ENCODE peak calls at places on chromosome 6, in six cellular contexts. F is GM06990, A is nucleus accumbens, V is HCT116, T is body of pancreas, Q is omental fat pad. I is an unnamed sample.

GRCh38 chr6:36873115-36873514 is 1.5 kb downstream of the PPIL1 start:
- DNase-seq in F (no peak), A (no peak), V (no peak), T (no peak), Q (no peak), I (no peak)

GRCh38 chr6:98142839-98143238 is 691.5 kb upstream of the POU3F2 start:
- DNase-seq in F (no peak), A (no peak), V (no peak), T (no peak), Q (no peak), I (no peak)

GRCh38 chr6:146997062-146997461 is 207.2 kb upstream of the STXBP5 start:
- DNase-seq in F (no peak), A (no peak), V (no peak), T (no peak), Q (no peak), I (no peak)

GRCh38 chr6:72654101-72654618 is 32.3 kb downstream of the KCNQ5 start:
- DNase-seq in F (no peak), A (no peak), V (no peak), T (no peak), Q (no peak), I (no peak)

GRCh38 chr6:54892831-54893230 is 46.3 kb downstream of the FAM83B start:
- DNase-seq in F (no peak), A (no peak), V (peak; percentile 45), T (no peak), Q (no peak), I (no peak)

GRCh38 chr6:143157146-143157545 is 96.5 kb downstream of the AIG1 start:
- DNase-seq in F (no peak), A (no peak), V (no peak), T (no peak), Q (no peak), I (no peak)

GRCh38 chr6:83781506-83781905 is 71.7 kb upstream of the RIPPLY2 start:
- DNase-seq in F (no peak), A (no peak), V (no peak), T (no peak), Q (no peak), I (no peak)

GRCh38 chr6:166910601-166911000 is 45.7 kb downstream of the RNASET2 start:
- DNase-seq in F (no peak), A (no peak), V (no peak), T (no peak), Q (no peak), I (no peak)

GRCh38 chr6:33787336-33787953 is 1.5 kb downstream of the LEMD2 start:
- DNase-seq in F (no peak), A (no peak), V (no peak), T (no peak), Q (no peak), I (no peak)

GRCh38 chr6:4776493-4776966 is 326 bp downstream of the CDYL start:
- DNase-seq in F (no peak), A (no peak), V (no peak), T (no peak), Q (no peak), I (peak; percentile 60)

GRCh38 chr6:33827546-33828451 is 24.0 kb upstream of the MLN start:
- DNase-seq in F (no peak), A (no peak), V (no peak), T (no peak), Q (no peak), I (no peak)

GRCh38 chr6:10554826-10555225 is 33.7 kb downstream of the GCNT2 start:
- DNase-seq in F (no peak), A (no peak), V (no peak), T (no peak), Q (no peak), I (no peak)

GRCh38 chr6:89161326-89162046 is 15.6 kb downstream of the PM20D2 start:
- DNase-seq in F (no peak), A (no peak), V (no peak), T (no peak), Q (no peak), I (no peak)

GRCh38 chr6:2036084-2037023 is 209.1 kb downstream of the GMDS start:
- DNase-seq in F (no peak), A (no peak), V (no peak), T (no peak), Q (no peak), I (no peak)

GRCh38 chr6:144017167-144018094 is 9.4 kb upstream of the PLAGL1 start:
- DNase-seq in F (no peak), A (no peak), V (no peak), T (no peak), Q (no peak), I (no peak)

GRCh38 chr6:168377481-168377850 is 57.9 kb upstream of the DACT2 start:
- DNase-seq in F (no peak), A (no peak), V (no peak), T (peak; percentile 36), Q (peak; percentile 32), I (no peak)

GRCh38 chr6:28710466-28711191 is 184.9 kb downstream of the GPX5 start:
- DNase-seq in F (peak; percentile 47), A (no peak), V (no peak), T (no peak), Q (no peak), I (no peak)

GRCh38 chr6:31946370-31946885 is 533 bp downstream of the CFB start:
- DNase-seq in F (no peak), A (no peak), V (no peak), T (no peak), Q (no peak), I (no peak)

GRCh38 chr6:5752282-5752681 is 254.4 kb downstream of the NRN1 start:
- DNase-seq in F (no peak), A (no peak), V (no peak), T (no peak), Q (no peak), I (no peak)

GRCh38 chr6:155528982-155529453 is 73.4 kb upstream of the NOX3 start:
- DNase-seq in F (no peak), A (no peak), V (no peak), T (no peak), Q (no peak), I (no peak)

GRCh38 chr6:136737343-136738177 is 54.7 kb downstream of the MAP3K5 start:
- DNase-seq in F (no peak), A (no peak), V (no peak), T (peak; percentile 50), Q (no peak), I (no peak)

GRCh38 chr6:154534531-154534930 is 24.0 kb upstream of the CNKSR3 start:
- DNase-seq in F (no peak), A (no peak), V (no peak), T (no peak), Q (no peak), I (no peak)

GRCh38 chr6:152571089-152571488 is 66.1 kb downstream of the SYNE1 start:
- DNase-seq in F (no peak), A (no peak), V (no peak), T (no peak), Q (no peak), I (no peak)

GRCh38 chr6:134525190-134525868 is 207.4 kb upstream of the SGK1 start:
- DNase-seq in F (no peak), A (no peak), V (no peak), T (no peak), Q (no peak), I (no peak)